ENCODE peak calls at places on chromosomes 2 and 18, in ten cellular contexts. One of them, this sample, is unnamed.
A peak's percentile ranks its signal among the peaks of the same experiment; 100 is the strongest.

GRCh38 chr2:85908506-85908905 is 19.7 kb upstream of the ST3GAL5 start:
- DNase-seq in endodermal cell: no peak
- DNase-seq in heart left ventricle: no peak
- DNase-seq in GM23338: no peak
- DNase-seq in tibial artery: no peak
- DNase-seq in keratinocyte: no peak
- DNase-seq in PC-9: no peak
- DNase-seq in lower lobe of right lung: no peak
- DNase-seq in A549: no peak
- DNase-seq in fibroblast of lung: no peak
- DNase-seq in this sample: no peak

GRCh38 chr18:50473896-50474295 is 86.0 kb upstream of the MAPK4 start:
- DNase-seq in endodermal cell: no peak
- DNase-seq in heart left ventricle: no peak
- DNase-seq in GM23338: no peak
- DNase-seq in tibial artery: no peak
- DNase-seq in keratinocyte: no peak
- DNase-seq in PC-9: no peak
- DNase-seq in lower lobe of right lung: no peak
- DNase-seq in A549: no peak
- DNase-seq in fibroblast of lung: no peak
- DNase-seq in this sample: no peak

GRCh38 chr2:240449764-240450531 is 14.5 kb downstream of the GPC1 start:
- DNase-seq in endodermal cell: peak; percentile 66
- DNase-seq in heart left ventricle: peak; percentile 46
- DNase-seq in GM23338: no peak
- DNase-seq in tibial artery: no peak
- DNase-seq in keratinocyte: no peak
- DNase-seq in PC-9: peak; percentile 59
- DNase-seq in lower lobe of right lung: no peak
- DNase-seq in A549: no peak
- DNase-seq in fibroblast of lung: no peak
- DNase-seq in this sample: no peak

GRCh38 chr18:32379891-32380290 is 90.8 kb downstream of the GAREM1 start:
- DNase-seq in endodermal cell: no peak
- DNase-seq in heart left ventricle: no peak
- DNase-seq in GM23338: no peak
- DNase-seq in tibial artery: no peak
- DNase-seq in keratinocyte: no peak
- DNase-seq in PC-9: no peak
- DNase-seq in lower lobe of right lung: no peak
- DNase-seq in A549: no peak
- DNase-seq in fibroblast of lung: peak; percentile 49
- DNase-seq in this sample: no peak

GRCh38 chr2:173815778-173816177 is 149.4 kb downstream of the SP3 start:
- DNase-seq in endodermal cell: no peak
- DNase-seq in heart left ventricle: no peak
- DNase-seq in GM23338: no peak
- DNase-seq in tibial artery: no peak
- DNase-seq in keratinocyte: peak; percentile 23
- DNase-seq in PC-9: no peak
- DNase-seq in lower lobe of right lung: no peak
- DNase-seq in A549: no peak
- DNase-seq in fibroblast of lung: no peak
- DNase-seq in this sample: no peak

GRCh38 chr2:97957432-97958183 is 38.1 kb downstream of the TMEM131 start:
- DNase-seq in endodermal cell: no peak
- DNase-seq in heart left ventricle: no peak
- DNase-seq in GM23338: peak; percentile 34
- DNase-seq in tibial artery: no peak
- DNase-seq in keratinocyte: peak; percentile 23
- DNase-seq in PC-9: peak; percentile 41
- DNase-seq in lower lobe of right lung: no peak
- DNase-seq in A549: no peak
- DNase-seq in fibroblast of lung: no peak
- DNase-seq in this sample: no peak

GRCh38 chr2:235766206-235766794 is 272.5 kb downstream of the AGAP1 start:
- DNase-seq in endodermal cell: peak; percentile 85
- DNase-seq in heart left ventricle: no peak
- DNase-seq in GM23338: peak; percentile 88
- DNase-seq in tibial artery: peak; percentile 73
- DNase-seq in keratinocyte: peak; percentile 23
- DNase-seq in PC-9: peak; percentile 81
- DNase-seq in lower lobe of right lung: no peak
- DNase-seq in A549: peak; percentile 65
- DNase-seq in fibroblast of lung: peak; percentile 84
- DNase-seq in this sample: peak; percentile 79

GRCh38 chr18:21703241-21703820 is 1.2 kb downstream of the ABHD3 start:
- DNase-seq in endodermal cell: peak; percentile 63
- DNase-seq in heart left ventricle: no peak
- DNase-seq in GM23338: peak; percentile 64
- DNase-seq in tibial artery: no peak
- DNase-seq in keratinocyte: no peak
- DNase-seq in PC-9: peak; percentile 21
- DNase-seq in lower lobe of right lung: no peak
- DNase-seq in A549: peak; percentile 8
- DNase-seq in fibroblast of lung: peak; percentile 11
- DNase-seq in this sample: no peak

GRCh38 chr2:44267269-44268258 is 7.7 kb upstream of the SLC3A1 start:
- DNase-seq in endodermal cell: no peak
- DNase-seq in heart left ventricle: no peak
- DNase-seq in GM23338: no peak
- DNase-seq in tibial artery: peak; percentile 59
- DNase-seq in keratinocyte: no peak
- DNase-seq in PC-9: no peak
- DNase-seq in lower lobe of right lung: no peak
- DNase-seq in A549: no peak
- DNase-seq in fibroblast of lung: peak; percentile 75
- DNase-seq in this sample: no peak

GRCh38 chr2:148221166-148221565 is 200.3 kb downstream of the MBD5 start:
- DNase-seq in endodermal cell: no peak
- DNase-seq in heart left ventricle: no peak
- DNase-seq in GM23338: no peak
- DNase-seq in tibial artery: no peak
- DNase-seq in keratinocyte: no peak
- DNase-seq in PC-9: no peak
- DNase-seq in lower lobe of right lung: no peak
- DNase-seq in A549: no peak
- DNase-seq in fibroblast of lung: no peak
- DNase-seq in this sample: no peak

GRCh38 chr18:59246796-59247195 is 26.5 kb downstream of the RAX start:
- DNase-seq in endodermal cell: peak; percentile 73
- DNase-seq in heart left ventricle: no peak
- DNase-seq in GM23338: no peak
- DNase-seq in tibial artery: no peak
- DNase-seq in keratinocyte: no peak
- DNase-seq in PC-9: no peak
- DNase-seq in lower lobe of right lung: no peak
- DNase-seq in A549: no peak
- DNase-seq in fibroblast of lung: no peak
- DNase-seq in this sample: no peak

GRCh38 chr2:152251811-152252210 is 76.2 kb upstream of the STAM2 start:
- DNase-seq in endodermal cell: no peak
- DNase-seq in heart left ventricle: no peak
- DNase-seq in GM23338: no peak
- DNase-seq in tibial artery: no peak
- DNase-seq in keratinocyte: no peak
- DNase-seq in PC-9: no peak
- DNase-seq in lower lobe of right lung: no peak
- DNase-seq in A549: no peak
- DNase-seq in fibroblast of lung: no peak
- DNase-seq in this sample: no peak

GRCh38 chr2:12948231-12948962 is 231.7 kb downstream of the TRIB2 start:
- DNase-seq in endodermal cell: peak; percentile 61
- DNase-seq in heart left ventricle: no peak
- DNase-seq in GM23338: no peak
- DNase-seq in tibial artery: no peak
- DNase-seq in keratinocyte: no peak
- DNase-seq in PC-9: no peak
- DNase-seq in lower lobe of right lung: no peak
- DNase-seq in A549: no peak
- DNase-seq in fibroblast of lung: no peak
- DNase-seq in this sample: no peak

GRCh38 chr2:190627881-190628412 is 20.9 kb upstream of the NAB1 start:
- DNase-seq in endodermal cell: no peak
- DNase-seq in heart left ventricle: peak; percentile 79
- DNase-seq in GM23338: peak; percentile 50
- DNase-seq in tibial artery: no peak
- DNase-seq in keratinocyte: no peak
- DNase-seq in PC-9: no peak
- DNase-seq in lower lobe of right lung: no peak
- DNase-seq in A549: no peak
- DNase-seq in fibroblast of lung: no peak
- DNase-seq in this sample: no peak

DNA sequence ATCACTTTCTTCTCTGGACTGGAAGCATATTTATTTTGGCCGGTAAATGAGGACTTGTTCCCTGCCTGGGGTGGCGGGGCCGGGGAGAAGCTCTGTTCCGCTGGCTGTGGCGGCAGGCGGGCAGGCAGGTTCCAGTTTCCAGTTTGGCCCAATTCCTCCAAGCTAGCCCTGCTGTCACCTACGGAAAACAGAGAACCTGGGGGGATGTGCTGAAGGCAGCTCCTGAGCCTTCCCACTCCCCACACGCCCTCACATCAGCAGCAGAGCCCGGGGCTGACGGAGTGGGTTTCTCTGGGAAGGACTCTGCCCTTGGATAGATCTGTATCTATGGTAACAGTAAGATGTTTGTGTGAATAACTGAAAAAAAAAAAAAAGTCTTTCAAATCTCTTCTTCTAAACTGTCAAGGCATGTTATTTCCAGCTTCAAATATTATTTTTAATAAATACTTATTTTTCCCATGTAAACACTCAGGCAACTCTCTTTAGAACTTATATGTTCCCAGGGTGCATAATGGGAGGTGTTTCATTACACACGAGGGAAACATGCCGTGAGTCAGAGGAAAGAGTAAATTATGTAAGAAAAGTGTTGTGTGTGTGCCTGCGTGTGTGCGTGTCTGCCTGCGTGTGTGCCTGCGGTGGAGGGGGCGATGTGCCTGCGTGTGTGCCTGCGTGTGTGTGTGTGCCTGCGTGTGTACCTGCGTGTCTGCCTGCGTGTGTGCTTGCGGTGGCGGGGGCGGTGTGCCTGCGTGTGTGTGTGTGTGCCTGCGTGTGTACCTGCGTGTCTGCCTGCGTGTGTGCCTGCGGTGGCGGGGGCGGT is 116.1 kb upstream of the ZNF516 start:
- DNase-seq in endodermal cell: no peak
- DNase-seq in heart left ventricle: no peak
- DNase-seq in GM23338: peak; percentile 25
- DNase-seq in tibial artery: no peak
- DNase-seq in keratinocyte: no peak
- DNase-seq in PC-9: no peak
- DNase-seq in lower lobe of right lung: no peak
- DNase-seq in A549: no peak
- DNase-seq in fibroblast of lung: peak; percentile 51
- DNase-seq in this sample: no peak
- H3K4me3 ChIP-seq in endodermal cell: no peak overlapping the region
- H3K4me3 ChIP-seq in heart left ventricle: peak overlapping the region; percentile 31
- H3K4me3 ChIP-seq in GM23338: no peak overlapping the region
- H3K4me3 ChIP-seq in tibial artery: no peak overlapping the region
- H3K4me3 ChIP-seq in keratinocyte: peak overlapping the region; percentile 22
- H3K4me3 ChIP-seq in PC-9: no peak overlapping the region
- H3K4me3 ChIP-seq in lower lobe of right lung: no peak overlapping the region
- H3K4me3 ChIP-seq in A549: no peak overlapping the region
- H3K4me3 ChIP-seq in fibroblast of lung: peak overlapping the region; percentile 7
- H3K4me3 ChIP-seq in this sample: peak overlapping the region; percentile 8

GRCh38 chr2:127087780-127088495 is 19.0 kb downstream of the BIN1 start:
- DNase-seq in endodermal cell: no peak
- DNase-seq in heart left ventricle: no peak
- DNase-seq in GM23338: no peak
- DNase-seq in tibial artery: no peak
- DNase-seq in keratinocyte: no peak
- DNase-seq in PC-9: no peak
- DNase-seq in lower lobe of right lung: no peak
- DNase-seq in A549: no peak
- DNase-seq in fibroblast of lung: no peak
- DNase-seq in this sample: no peak
- H3K4me1 ChIP-seq in endodermal cell: peaks cover 21% of the 10 kb centered on the region
- H3K4me1 ChIP-seq in heart left ventricle: peaks cover 29% of the 10 kb centered on the region
- H3K4me1 ChIP-seq in GM23338: peaks cover 16% of the 10 kb centered on the region
- H3K4me1 ChIP-seq in tibial artery: no peaks in the 10 kb centered on the region
- H3K4me1 ChIP-seq in keratinocyte: peaks cover 21% of the 10 kb centered on the region
- H3K4me1 ChIP-seq in PC-9: peaks cover 43% of the 10 kb centered on the region
- H3K4me1 ChIP-seq in lower lobe of right lung: peaks cover 51% of the 10 kb centered on the region
- H3K4me1 ChIP-seq in A549: peaks cover 29% of the 10 kb centered on the region
- H3K4me1 ChIP-seq in fibroblast of lung: peaks cover 31% of the 10 kb centered on the region
- H3K4me1 ChIP-seq in this sample: no peaks in the 10 kb centered on the region

DNA sequence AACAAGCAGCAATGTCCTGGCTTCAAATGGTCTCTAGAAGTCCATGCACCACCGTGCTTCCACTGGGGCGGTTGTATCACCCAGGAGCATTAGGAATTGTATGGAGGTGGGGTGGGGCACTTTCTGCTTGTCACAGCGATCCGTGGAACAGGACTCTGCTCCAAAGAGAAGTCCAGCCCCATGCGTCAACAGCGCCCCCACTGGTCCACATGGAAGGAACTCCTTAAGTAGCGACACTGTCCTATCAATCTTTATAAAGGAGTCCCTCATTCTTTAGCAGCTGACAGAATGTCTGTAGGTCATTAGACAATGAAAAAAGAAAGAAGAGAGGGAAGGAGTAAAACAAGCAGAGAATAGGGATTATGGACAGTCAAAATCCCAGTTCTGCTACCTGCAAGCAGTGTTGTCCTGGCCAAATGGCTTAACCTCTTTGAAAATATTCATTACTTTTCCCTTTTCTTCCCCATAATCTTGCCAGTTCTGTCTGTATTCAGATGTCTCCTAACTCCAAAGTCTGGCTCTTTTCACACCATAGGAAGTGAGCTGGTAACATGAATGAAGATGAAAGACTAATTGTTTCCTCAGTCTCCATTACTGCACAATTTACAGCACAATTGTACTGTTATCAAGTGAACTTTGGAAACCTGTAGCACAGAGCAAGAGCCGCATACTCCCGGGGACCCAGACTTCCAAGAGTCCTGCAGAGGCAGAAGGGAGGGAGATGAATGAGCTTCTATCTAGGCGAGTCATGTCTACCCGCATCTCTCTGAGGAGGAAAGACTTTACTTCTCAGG is 9.9 kb downstream of the NFE2L2 start:
- DNase-seq in endodermal cell: peak; percentile 94
- DNase-seq in heart left ventricle: peak; percentile 68
- DNase-seq in GM23338: peak; percentile 93
- DNase-seq in tibial artery: no peak
- DNase-seq in keratinocyte: no peak
- DNase-seq in PC-9: no peak
- DNase-seq in lower lobe of right lung: peak; percentile 57
- DNase-seq in A549: no peak
- DNase-seq in fibroblast of lung: no peak
- DNase-seq in this sample: no peak
- TF ChIP-seq CTCF in endodermal cell: peak; percentile 93
- TF ChIP-seq CTCF in heart left ventricle: peak; percentile 48
- TF ChIP-seq CTCF in GM23338: peak; percentile 93
- TF ChIP-seq CTCF in tibial artery: no peak
- TF ChIP-seq CTCF in keratinocyte: peak; percentile 64
- TF ChIP-seq CTCF in PC-9: peak; percentile 40
- TF ChIP-seq CTCF in lower lobe of right lung: peak; percentile 20
- TF ChIP-seq CTCF in A549: peak; percentile 72
- TF ChIP-seq CTCF in fibroblast of lung: peak; percentile 31
- TF ChIP-seq CTCF in this sample: peak; percentile 55

GRCh38 chr2:120678251-120678650 is 57.4 kb upstream of the GLI2 start:
- DNase-seq in endodermal cell: no peak
- DNase-seq in heart left ventricle: no peak
- DNase-seq in GM23338: no peak
- DNase-seq in tibial artery: no peak
- DNase-seq in keratinocyte: no peak
- DNase-seq in PC-9: no peak
- DNase-seq in lower lobe of right lung: no peak
- DNase-seq in A549: no peak
- DNase-seq in fibroblast of lung: peak; percentile 71
- DNase-seq in this sample: no peak
- H3K4me3 ChIP-seq in endodermal cell: no peak overlapping the region
- H3K4me3 ChIP-seq in heart left ventricle: no peak overlapping the region
- H3K4me3 ChIP-seq in GM23338: no peak overlapping the region
- H3K4me3 ChIP-seq in tibial artery: no peak overlapping the region
- H3K4me3 ChIP-seq in keratinocyte: no peak overlapping the region
- H3K4me3 ChIP-seq in PC-9: no peak overlapping the region
- H3K4me3 ChIP-seq in lower lobe of right lung: no peak overlapping the region
- H3K4me3 ChIP-seq in A549: no peak overlapping the region
- H3K4me3 ChIP-seq in fibroblast of lung: no peak overlapping the region
- H3K4me3 ChIP-seq in this sample: no peak overlapping the region

This sample was measured in right atrium auricular region.